ENCODE peak calls at places on chromosome 6, in four cellular contexts. R is vagina, Z is A549, P is endothelial cell of umbilical vein. U is an unnamed sample.

GRCh38 chr6:33585403-33586107 is 5.5 kb upstream of the BAK1 start:
- DNase-seq in P (peak; percentile 75), R (no peak), Z (peak; percentile 64), U (peak; percentile 77)

GRCh38 chr6:27280064-27280539 is 32.0 kb downstream of the POM121L2 start:
- DNase-seq in P (peak; percentile 39), Z (no peak), R (no peak), U (no peak)

GRCh38 chr6:24283043-24283985 is 74.5 kb downstream of the DCDC2 start:
- DNase-seq in Z (peak; percentile 83), R (no peak), P (peak; percentile 79), U (peak; percentile 57)

GRCh38 chr6:17588011-17588410 is 12.1 kb upstream of the FAM8A1 start:
- DNase-seq in R (no peak), P (no peak), Z (no peak), U (no peak)

GRCh38 chr6:12459945-12460800 is 170.0 kb downstream of the EDN1 start:
- DNase-seq in Z (no peak), R (no peak), P (no peak), U (no peak)

GRCh38 chr6:87483929-87484328 is 11.2 kb downstream of the SLC35A1 start:
- DNase-seq in Z (no peak), R (no peak), P (no peak), U (no peak)

GRCh38 chr6:23494367-23494766 is 631.6 kb upstream of the NRSN1 start:
- DNase-seq in Z (no peak), P (no peak), R (no peak), U (no peak)

GRCh38 chr6:154488276-154488627 is 22.2 kb downstream of the CNKSR3 start:
- DNase-seq in R (no peak), Z (no peak), P (no peak), U (no peak)

GRCh38 chr6:28251648-28252506 is at the start of gene ZKSCAN4:
- DNase-seq in P (peak; percentile 83), R (no peak), Z (peak; percentile 64), U (peak; percentile 55)

GRCh38 chr6:41288025-41288777 is 1.7 kb upstream of the TREM1 start:
- DNase-seq in R (no peak), P (no peak), Z (no peak), U (no peak)

GRCh38 chr6:42366999-42367352 is 84.8 kb downstream of the TRERF1 start:
- DNase-seq in P (no peak), R (no peak), Z (no peak), U (no peak)

GRCh38 chr6:6319947-6320811 is at the start of gene F13A1:
- DNase-seq in P (no peak), R (no peak), Z (no peak), U (no peak)

GRCh38 chr6:154319231-154319858 is 37.3 kb downstream of the IPCEF1 start:
- DNase-seq in R (no peak), Z (no peak), P (no peak), U (no peak)

GRCh38 chr6:121436172-121436965 is 923 bp downstream of the GJA1 start:
- DNase-seq in Z (no peak), R (no peak), P (no peak), U (no peak)

GRCh38 chr6:54307412-54308036 is 717 bp upstream of the TINAG start:
- DNase-seq in R (no peak), Z (peak; percentile 10), P (no peak), U (no peak)

GRCh38 chr6:118551673-118552063 is 3.6 kb downstream of the PLN start:
- DNase-seq in P (no peak), R (no peak), Z (no peak), U (no peak)

GRCh38 chr6:133972388-133972787 is 19.4 kb downstream of the TBPL1 start:
- DNase-seq in R (no peak), P (no peak), Z (no peak), U (no peak)

DNA sequence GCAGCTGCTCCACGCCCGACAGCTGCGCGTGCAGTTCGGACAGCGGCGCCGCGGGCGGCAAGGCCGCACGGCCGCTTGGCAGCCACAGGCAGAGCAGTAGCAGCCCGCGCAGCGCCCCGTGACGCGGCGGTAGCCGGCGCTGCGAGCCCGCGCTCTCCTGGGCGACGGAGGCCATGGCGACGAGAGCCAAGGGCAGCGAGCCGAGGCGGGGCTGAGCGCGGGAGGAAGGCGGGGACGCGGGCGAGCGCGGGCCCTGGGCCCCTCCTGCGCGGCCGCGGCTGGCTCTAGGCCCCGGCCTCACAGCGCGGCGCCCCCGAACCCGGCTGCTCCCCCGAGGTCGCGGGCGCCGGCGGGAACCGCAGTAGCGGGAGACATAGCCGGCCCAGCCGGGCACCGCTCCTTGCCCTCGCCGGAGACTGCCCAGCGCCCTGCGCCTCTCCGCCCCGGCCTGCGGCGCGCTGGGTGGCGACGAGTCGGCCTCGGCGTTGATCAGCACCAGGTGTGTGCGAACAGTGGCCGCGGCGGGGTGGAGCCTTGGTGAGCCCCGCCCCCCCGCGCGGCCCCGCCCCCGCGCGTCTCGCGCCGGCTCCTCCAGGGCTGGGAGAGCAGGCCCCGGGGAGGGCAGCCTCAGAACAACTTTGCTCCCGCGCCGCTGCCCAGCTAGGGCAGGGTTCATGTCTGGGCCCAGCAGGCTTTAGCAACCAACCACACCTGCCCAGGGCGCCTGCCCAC is at the start of gene LRP11:
- DNase-seq in P (peak; percentile 86), R (no peak), Z (peak; percentile 82), U (peak; percentile 68)
- TF ChIP-seq POLR2A in P (peak; percentile 36), R (no peak), Z (peak; percentile 61), U (peak; percentile 79)

GRCh38 chr6:169837529-169838250 is 86.3 kb downstream of the ERMARD start:
- DNase-seq in R (peak; percentile 31), P (no peak), Z (no peak), U (no peak)
- TF ChIP-seq POLR2A in R (no peak), P (no peak), Z (no peak), U (no peak)

GRCh38 chr6:3023663-3024483 is 24.2 kb downstream of the NQO2 start:
- DNase-seq in P (peak; percentile 65), R (no peak), Z (peak; percentile 80), U (peak; percentile 97)
- TF ChIP-seq POLR2A in P (no peak), R (no peak), Z (peak; percentile 31), U (peak; percentile 39)

DNA sequence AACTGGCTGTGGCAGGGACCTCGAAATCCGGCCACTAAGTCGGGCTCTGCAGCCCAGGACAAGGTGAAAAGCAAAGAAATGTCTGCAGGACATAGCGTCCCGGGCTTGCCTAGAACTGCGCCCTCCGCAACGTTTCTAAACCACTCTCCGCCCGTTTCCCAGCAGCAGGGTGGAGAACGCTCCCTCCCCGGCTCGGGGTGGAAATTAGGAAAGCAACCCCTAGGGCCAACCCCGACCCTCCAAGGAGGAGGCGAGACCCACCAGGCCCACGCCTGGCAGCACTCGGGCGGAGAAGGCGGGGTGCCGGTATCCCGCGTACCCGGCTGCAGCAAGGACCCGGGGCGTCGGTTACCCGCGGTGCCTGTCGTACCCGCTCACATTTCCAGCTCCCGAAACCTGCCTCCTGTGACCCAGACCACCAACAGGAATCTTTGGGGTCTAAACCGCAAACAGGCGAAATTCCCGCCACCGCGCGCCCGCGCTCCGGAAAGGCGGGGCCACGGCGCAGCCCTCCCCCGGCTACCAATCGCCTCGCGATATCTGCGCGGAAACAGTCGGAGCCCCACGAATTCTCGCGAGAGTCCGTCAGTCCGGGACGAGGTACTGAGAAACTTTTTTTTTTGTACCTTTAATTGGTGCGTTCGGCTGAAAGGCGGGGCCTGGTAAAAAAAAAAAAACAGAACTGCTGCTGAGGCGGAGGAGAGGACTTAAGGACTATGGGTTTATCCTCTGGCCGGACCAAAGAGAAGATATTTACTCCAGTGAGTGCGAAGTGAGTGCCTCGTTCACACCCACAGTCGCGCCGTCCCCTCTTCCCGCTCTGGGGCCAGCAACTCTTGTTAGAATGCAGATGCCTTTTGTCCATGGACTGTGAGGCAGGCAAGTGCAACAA is at the start of gene MMS22L:
- DNase-seq in P (peak; percentile 95), R (no peak), Z (peak; percentile 66), U (peak; percentile 52)
- TF ChIP-seq POLR2A in P (no peak), R (no peak), Z (no peak), U (no peak)

DNA sequence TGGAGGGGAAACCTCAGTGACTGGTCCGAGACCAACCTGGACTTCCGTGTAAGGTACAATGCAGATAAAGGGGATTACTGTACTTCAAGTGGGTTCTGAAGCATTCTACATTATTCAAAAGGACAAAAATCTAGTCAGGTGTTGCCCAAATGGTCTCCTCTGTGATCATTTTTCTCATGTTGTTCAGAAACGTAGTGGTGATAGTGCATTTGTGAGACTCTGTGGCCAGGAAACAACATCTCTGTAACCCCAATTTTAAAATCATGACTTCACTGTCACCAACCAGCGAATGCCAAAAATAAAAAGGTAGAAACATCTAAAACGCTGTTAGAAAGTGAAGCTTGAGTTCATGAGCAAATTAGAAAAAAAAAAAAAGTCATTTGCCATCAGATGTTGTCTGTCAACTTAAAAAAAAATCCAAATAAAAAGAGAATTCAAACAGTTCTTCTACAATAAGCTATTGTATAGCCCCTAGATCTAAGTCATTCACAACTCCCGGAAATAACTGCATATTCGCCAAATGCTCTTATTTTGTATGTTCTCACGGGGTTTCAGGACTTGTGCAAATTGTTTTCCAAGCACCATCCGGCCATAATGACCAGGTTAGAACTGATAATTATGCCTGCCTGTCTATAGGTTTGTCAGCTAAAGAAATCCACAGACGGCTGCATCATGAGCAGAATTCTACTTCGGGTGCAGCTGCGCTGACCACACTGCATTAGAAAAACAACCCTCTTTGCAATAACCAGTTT is 87.9 kb downstream of the HIVEP2 start:
- DNase-seq in P (no peak), R (no peak), Z (no peak), U (no peak)
- TF ChIP-seq POLR2A in P (no peak), R (no peak), Z (no peak), U (no peak)

GRCh38 chr6:7545509-7546369 is 4.3 kb downstream of the DSP start:
- DNase-seq in R (no peak), P (no peak), Z (no peak), U (no peak)
- TF ChIP-seq POLR2A in R (no peak), P (no peak), Z (no peak), U (no peak)